ENCODE peak calls at places on chromosomes 12 and 14, in nine cellular contexts. Y is activated T-cell treated with anti-CD3 and anti-CD28 coated beads for 1 hour; S is CD4-positive, CD25-positive, alpha-beta regulatory T cell; K is WTC11; V is thoracic aorta; U is non-pigmented ciliary epithelial cell; X is NCI-H1436; I is GM20000; P is T-cell. E is an unnamed sample.

GRCh38 chr12:23950775-23951391 is 1.4 kb upstream of the SOX5 start:
- DNase-seq in Y (no peak), S (no peak), K (peak), V (no peak), U (no peak), X (peak), I (no peak), P (no peak), E (no peak)

GRCh38 chr14:36315159-36315853 is 5.1 kb downstream of the MBIP start:
- DNase-seq in Y (no peak), S (no peak), K (no peak), V (no peak), U (no peak), X (peak), I (peak), P (no peak), E (no peak)

GRCh38 chr12:123957191-123957590 is 15.4 kb downstream of the CCDC92 start:
- DNase-seq in Y (no peak), S (no peak), K (no peak), V (no peak), U (no peak), X (no peak), I (no peak), P (no peak), E (no peak)

GRCh38 chr14:33556382-33557121 is 394.3 kb downstream of the EGLN3 start:
- DNase-seq in Y (no peak), S (no peak), K (no peak), V (no peak), U (no peak), X (no peak), I (no peak), P (no peak), E (no peak)

GRCh38 chr14:34347683-34348082 is 114.4 kb downstream of the SPTSSA start:
- DNase-seq in Y (no peak), S (no peak), K (no peak), V (no peak), U (no peak), X (no peak), I (peak), P (no peak), E (no peak)

GRCh38 chr12:115294443-115295133 is 610.6 kb upstream of the TBX3 start:
- DNase-seq in Y (no peak), S (no peak), K (no peak), V (no peak), U (no peak), X (no peak), I (no peak), P (no peak), E (no peak)

GRCh38 chr14:66600416-66600815 is 92.5 kb downstream of the GPHN start:
- DNase-seq in Y (no peak), S (no peak), K (no peak), V (no peak), U (peak), X (no peak), I (no peak), P (no peak), E (no peak)

GRCh38 chr12:91331371-91331770 is 148.8 kb upstream of the DCN start:
- DNase-seq in Y (no peak), S (no peak), K (no peak), V (no peak), U (no peak), X (no peak), I (no peak), P (no peak), E (no peak)

GRCh38 chr12:14313379-14313778 is 52.1 kb upstream of the ATF7IP start:
- DNase-seq in Y (no peak), S (no peak), K (no peak), V (no peak), U (no peak), X (no peak), I (no peak), P (no peak), E (no peak)

GRCh38 chr12:50326636-50327284 is 43.4 kb upstream of the LIMA1 start:
- DNase-seq in Y (no peak), S (no peak), K (no peak), V (no peak), U (no peak), X (no peak), I (no peak), P (no peak), E (no peak)